ENCODE peak calls at places on chromosomes 12 and 14, in five cellular contexts. H is stimulated activated CD8-positive, alpha-beta memory T cell treated with anti-CD3 and anti-CD28 coated beads, Interleukin-4, amount 100 ng/mL, for 4 hours; M is fibroblast of lung; Z is foreskin fibroblast; A is T-helper 17 cell. Q is an unnamed sample.

GRCh38 chr12:7176595-7176994 is 12.9 kb upstream of the PEX5 start:
- DNase-seq in H (no peak), M (no peak), Z (no peak), A (no peak), Q (no peak)

GRCh38 chr12:50282581-50283229 is 615 bp downstream of the LIMA1 start:
- DNase-seq in H (no peak), M (peak), Z (peak), A (no peak), Q (no peak)

GRCh38 chr14:43793579-43793978 is 713.5 kb downstream of the FSCB start:
- DNase-seq in H (no peak), M (no peak), Z (no peak), A (no peak), Q (no peak)

GRCh38 chr14:21852061-21852664 is 178.5 kb upstream of the OR4E1 start:
- DNase-seq in H (peak), M (no peak), Z (no peak), A (peak), Q (peak)

GRCh38 chr14:97978336-97978735 is 1181.2 kb downstream of the VRK1 start:
- DNase-seq in H (peak), M (peak), Z (peak), A (peak), Q (peak)

GRCh38 chr14:62824086-62824485 is 221.2 kb downstream of the KCNH5 start:
- DNase-seq in H (no peak), M (peak), Z (no peak), A (no peak), Q (no peak)

GRCh38 chr12:109434556-109434955 is 42.5 kb downstream of the KCTD10 start:
- DNase-seq in H (no peak), M (no peak), Z (no peak), A (no peak), Q (no peak)

GRCh38 chr12:65536876-65537661 is 258.6 kb downstream of the MSRB3 start:
- DNase-seq in H (no peak), M (peak), Z (peak), A (no peak), Q (no peak)

GRCh38 chr12:29608581-29608980 is 111.1 kb upstream of the OVCH1 start:
- DNase-seq in H (no peak), M (no peak), Z (no peak), A (no peak), Q (no peak)

GRCh38 chr12:111149299-111149698 is 219.6 kb downstream of the PHETA1 start:
- DNase-seq in H (no peak), M (no peak), Z (no peak), A (no peak), Q (no peak)

GRCh38 chr12:4530982-4531586 is 7.6 kb upstream of the RAD51AP1 start:
- DNase-seq in H (no peak), M (no peak), Z (no peak), A (no peak), Q (no peak)

GRCh38 chr12:122018937-122019336 is 2.7 kb upstream of the BCL7A start:
- DNase-seq in H (no peak), M (no peak), Z (no peak), A (no peak), Q (no peak)

GRCh38 chr14:74912801-74913200 is 10.3 kb downstream of the RPS6KL1 start:
- DNase-seq in H (no peak), M (no peak), Z (no peak), A (no peak), Q (no peak)

GRCh38 chr14:40386433-40386832 is 954.2 kb upstream of the FBXO33 start:
- DNase-seq in H (no peak), M (no peak), Z (no peak), A (no peak), Q (no peak)

GRCh38 chr12:52319097-52319496 is 2.1 kb downstream of the KRT83 start:
- DNase-seq in H (no peak), M (no peak), Z (no peak), A (no peak), Q (no peak)

GRCh38 chr14:47012533-47012932 is 361.0 kb upstream of the RPL10L start:
- DNase-seq in H (no peak), M (no peak), Z (no peak), A (no peak), Q (no peak)

GRCh38 chr12:46153267-46153872 is 115.5 kb downstream of the SLC38A1 start:
- DNase-seq in H (no peak), M (peak), Z (no peak), A (no peak), Q (no peak)

GRCh38 chr12:51382173-51382572 is 9.0 kb downstream of the GALNT6 start:
- DNase-seq in H (no peak), M (no peak), Z (no peak), A (no peak), Q (no peak)

GRCh38 chr12:10249690-10250455 is 37.2 kb downstream of the GABARAPL1 start:
- DNase-seq in H (no peak), M (no peak), Z (no peak), A (no peak), Q (no peak)

GRCh38 chr12:78725951-78726550 is 138.5 kb upstream of the SYT1 start:
- DNase-seq in H (no peak), M (no peak), Z (no peak), A (no peak), Q (no peak)

GRCh38 chr14:59398841-59399240 is 66.3 kb downstream of the GPR135 start:
- DNase-seq in H (no peak), M (no peak), Z (no peak), A (no peak), Q (no peak)

GRCh38 chr12:64335886-64336466 is 54.6 kb downstream of the C12orf56 start:
- DNase-seq in H (no peak), M (no peak), Z (no peak), A (no peak), Q (no peak)

GRCh38 chr14:94058674-94059138 is 22.3 kb downstream of the DDX24 start:
- DNase-seq in H (no peak), M (no peak), Z (no peak), A (no peak), Q (no peak)